ENCODE peak calls at places on chromosome 1, in eight cellular contexts. X is CD14-positive monocyte, M is stomach, V is WTC11, T is mucosa of descending colon, P is heart left ventricle, I is BJ, A is DND-41. Y is an unnamed sample.

GRCh38 chr1:8382608-8383525 is 65.0 kb downstream of the SLC45A1 start:
- DNase-seq in X (no peak), M (no peak), V (no peak), T (no peak), P (no peak), A (no peak), I (no peak), Y (no peak)

GRCh38 chr1:53826367-53826766 is 11.7 kb downstream of the NDC1 start:
- DNase-seq in I (no peak), P (no peak), M (no peak), A (no peak), X (no peak), V (no peak), T (no peak), Y (no peak)

GRCh38 chr1:221663321-221663720 is 78.6 kb downstream of the DUSP10 start:
- DNase-seq in M (no peak), T (no peak), A (no peak), X (no peak), P (no peak), V (no peak), I (no peak), Y (no peak)

GRCh38 chr1:65825736-65826135 is 33.0 kb downstream of the PDE4B start:
- DNase-seq in P (no peak), A (no peak), I (peak; percentile 41), M (no peak), X (no peak), T (no peak), V (no peak), Y (no peak)

GRCh38 chr1:20440785-20441200 is 45.2 kb downstream of the CAMK2N1 start:
- DNase-seq in T (peak; percentile 55), I (no peak), A (peak; percentile 41), P (no peak), X (no peak), V (peak; percentile 73), M (peak; percentile 28), Y (peak; percentile 73)

GRCh38 chr1:172177849-172178248 is 242.6 kb upstream of the C1orf105 start:
- DNase-seq in X (no peak), P (no peak), M (no peak), T (no peak), V (no peak), I (no peak), A (no peak), Y (no peak)

GRCh38 chr1:86703696-86704455 is 500 bp upstream of the SH3GLB1 start:
- DNase-seq in V (peak; percentile 35), A (no peak), X (no peak), I (no peak), M (no peak), T (no peak), P (no peak), Y (peak; percentile 34)

GRCh38 chr1:19059773-19060172 is 103.3 kb upstream of the IFFO2 start:
- DNase-seq in T (no peak), V (no peak), X (no peak), M (no peak), P (no peak), I (no peak), A (no peak), Y (no peak)

GRCh38 chr1:148307583-148308185 is 155.6 kb upstream of the NBPF11 start:
- DNase-seq in I (no peak), A (no peak), P (no peak), T (no peak), X (peak; percentile 82), M (no peak), V (no peak), Y (no peak)

GRCh38 chr1:87792094-87792493 is 463.4 kb downstream of the LMO4 start:
- DNase-seq in I (no peak), X (no peak), A (no peak), V (no peak), M (no peak), T (no peak), P (no peak), Y (no peak)

DNA sequence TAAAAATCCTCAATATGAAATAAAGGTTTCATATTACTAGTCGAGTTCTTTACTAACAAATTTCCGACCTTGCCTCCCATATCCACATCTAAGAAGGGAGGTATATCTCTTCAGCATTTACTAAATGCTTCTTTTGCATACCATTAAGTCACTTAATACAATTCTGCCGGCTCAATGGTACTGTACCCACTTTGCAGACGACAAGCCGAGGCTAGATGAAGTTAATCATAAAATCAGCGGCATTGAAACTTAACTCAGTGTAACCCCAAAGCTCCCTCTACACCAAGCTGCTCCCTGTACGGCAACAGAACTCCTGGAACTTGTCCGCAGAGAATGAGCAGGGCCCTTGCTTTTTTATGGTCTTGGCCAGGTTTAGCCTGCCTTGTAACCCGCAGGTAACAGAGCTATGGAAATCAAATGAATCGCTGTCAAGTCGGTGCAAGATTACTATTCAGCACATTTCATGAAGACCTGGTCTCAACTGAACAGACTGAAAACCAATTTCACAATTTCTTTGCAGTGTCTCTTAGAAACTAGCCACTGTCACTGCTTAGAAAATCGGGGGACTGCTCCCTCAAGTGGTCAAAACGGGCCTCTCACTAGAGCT is 738 bp downstream of the INTS7 start:
- DNase-seq in X (no peak), A (no peak), T (peak; percentile 39), V (no peak), M (no peak), P (no peak), I (no peak), Y (no peak)
- TF ChIP-seq CTCF in X (no peak), A (no peak), T (no peak), V (no peak), M (no peak), P (no peak), I (no peak), Y (no peak)

DNA sequence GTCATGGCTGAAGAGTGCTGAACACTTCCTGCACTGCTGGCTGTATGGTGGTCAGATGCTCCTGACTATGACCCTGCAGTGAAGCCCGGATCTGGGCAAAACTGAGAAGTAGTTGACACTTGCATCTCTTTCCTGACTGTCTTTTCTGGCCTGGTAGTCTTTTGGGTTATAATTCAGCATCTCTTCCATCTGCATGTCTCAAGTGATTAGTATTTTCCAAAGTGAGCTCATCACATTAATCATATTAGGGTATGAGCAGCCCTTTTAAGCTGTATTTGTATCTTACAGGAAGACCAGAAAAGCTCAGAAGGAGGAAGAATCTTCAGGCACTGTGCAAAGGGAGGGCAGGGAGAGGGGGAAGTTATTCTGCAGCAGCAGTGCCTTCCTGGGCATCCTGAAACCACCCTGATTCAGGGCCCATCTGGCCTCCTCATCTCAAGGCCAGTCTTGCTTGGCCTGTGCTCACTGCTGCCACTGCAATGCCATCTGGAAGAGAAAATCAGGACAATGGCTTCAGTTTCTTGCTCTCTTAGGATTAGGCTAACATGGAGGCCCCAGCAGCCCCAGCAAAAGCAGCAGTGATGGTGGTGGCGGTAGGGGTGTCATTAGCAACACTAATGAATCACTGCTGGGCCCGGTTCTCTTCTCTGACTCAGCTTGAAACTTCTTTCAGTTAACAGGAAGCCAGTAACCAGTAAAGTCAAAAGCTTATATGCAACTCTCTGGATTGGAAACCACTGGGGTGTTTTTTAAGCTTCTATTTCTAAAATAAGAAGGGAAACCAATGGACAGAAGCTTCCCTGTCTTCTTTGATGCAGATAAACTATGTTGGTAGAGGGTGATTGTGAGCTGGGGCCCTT is 63.3 kb upstream of the WDR26 start:
- DNase-seq in M (peak; percentile 36), I (peak; percentile 54), V (peak; percentile 54), A (peak; percentile 67), T (no peak), X (peak; percentile 80), P (peak; percentile 49), Y (peak; percentile 86)
- TF ChIP-seq CTCF in M (no peak), I (peak; percentile 4), V (no peak), A (peak; percentile 5), T (no peak), X (no peak), P (no peak), Y (no peak)

DNA sequence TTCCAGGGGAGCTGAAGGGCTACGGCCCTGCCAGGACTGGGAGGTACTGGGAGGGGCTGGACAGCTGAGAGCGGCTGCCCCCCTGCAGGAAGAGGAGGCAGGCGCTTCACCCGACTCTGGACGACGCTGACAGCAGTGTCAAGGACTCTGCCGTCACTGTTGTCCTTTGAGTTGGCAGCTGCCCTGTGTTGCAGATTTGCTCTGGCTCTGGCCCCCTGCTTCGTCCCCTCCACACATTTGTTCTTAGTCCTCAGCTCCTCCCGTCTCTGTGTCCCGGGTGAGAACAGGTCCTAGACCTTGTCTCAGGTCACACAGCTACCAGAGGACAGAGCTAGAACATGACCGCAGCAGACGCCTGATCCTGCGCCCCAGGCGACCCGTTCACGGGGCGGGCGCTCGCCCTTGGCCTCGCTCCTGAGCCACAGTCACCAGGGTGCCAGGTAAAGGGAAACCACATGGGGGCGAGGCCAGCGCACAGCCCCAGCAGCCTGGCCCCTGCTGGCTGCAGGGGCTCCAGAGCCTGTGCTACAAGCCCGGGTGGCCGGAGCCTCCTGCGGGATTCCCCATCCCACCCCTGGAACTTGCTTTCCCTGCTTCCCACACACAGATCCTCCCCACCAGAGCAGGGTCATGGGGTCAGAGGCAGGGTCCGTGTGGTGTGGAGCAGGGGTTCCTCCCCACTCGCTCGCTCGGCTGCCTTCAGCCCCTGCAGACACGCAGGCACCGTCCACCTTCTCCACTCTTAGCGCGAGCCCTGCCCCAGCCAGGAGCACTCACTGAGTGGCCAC is 10.7 kb upstream of the NPHP4 start:
- DNase-seq in T (peak; percentile 16), M (no peak), P (peak; percentile 92), I (no peak), V (peak; percentile 13), A (no peak), X (no peak), Y (no peak)
- TF ChIP-seq CTCF in T (no peak), M (no peak), P (no peak), I (no peak), V (no peak), A (no peak), X (no peak), Y (no peak)

GRCh38 chr1:232463226-232463625 is 166.7 kb downstream of the SIPA1L2 start:
- DNase-seq in T (no peak), X (no peak), I (no peak), V (no peak), P (no peak), A (no peak), M (no peak), Y (no peak)

GRCh38 chr1:232464325-232464724 is 165.6 kb downstream of the SIPA1L2 start:
- DNase-seq in I (no peak), P (no peak), X (no peak), V (no peak), T (no peak), A (no peak), M (no peak), Y (no peak)

GRCh38 chr1:232468249-232468648 is 161.7 kb downstream of the SIPA1L2 start:
- DNase-seq in T (no peak), P (no peak), A (no peak), I (no peak), M (no peak), V (no peak), X (no peak), Y (no peak)

GRCh38 chr1:232470711-232471110 is 159.2 kb downstream of the SIPA1L2 start:
- DNase-seq in P (no peak), V (no peak), X (no peak), T (no peak), A (no peak), M (no peak), I (no peak), Y (no peak)

DNA sequence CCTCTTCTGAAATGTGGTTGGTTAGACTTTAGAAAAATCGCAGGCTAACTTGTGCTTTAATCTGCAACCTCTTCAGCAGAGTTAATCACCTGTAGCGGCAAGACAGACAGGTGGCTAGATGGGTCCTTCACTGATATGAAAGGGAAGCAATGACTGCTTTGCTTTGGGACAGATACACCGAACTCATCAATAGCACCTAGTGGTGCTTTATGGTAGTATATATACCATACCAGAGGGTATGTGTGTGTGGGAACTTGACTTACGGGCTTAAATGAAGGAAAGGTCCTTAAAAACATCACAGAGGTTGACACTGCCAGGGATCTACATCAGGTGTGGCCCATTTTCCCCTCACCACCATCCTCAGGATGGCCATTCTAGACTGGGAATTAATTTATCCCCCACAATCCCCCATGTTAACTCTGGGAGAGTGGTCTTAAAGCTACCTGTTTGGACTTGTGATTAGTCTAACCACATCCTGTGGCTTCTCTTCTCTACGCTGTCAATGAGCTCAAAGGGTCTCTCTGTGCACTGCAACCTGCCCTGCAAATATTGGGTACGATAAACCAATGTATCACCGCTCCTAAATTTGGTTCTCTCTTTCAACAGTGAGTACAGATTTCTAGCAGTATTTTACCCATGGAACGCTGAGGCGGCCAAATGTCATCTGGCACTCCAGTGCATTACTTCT is 162.7 kb downstream of the SIPA1L2 start:
- DNase-seq in I (no peak), P (no peak), M (no peak), X (no peak), V (no peak), A (peak; percentile 30), T (no peak), Y (no peak)
- TF ChIP-seq CTCF in I (no peak), P (no peak), M (no peak), X (no peak), V (no peak), A (no peak), T (no peak), Y (no peak)

Y was measured in GM20000.